ENCODE peak calls at places on chromosomes 4 and X, in nine cellular contexts. J is IMR-90; M is uterus; B is adrenal gland; X is NB4; R is HFF-Myc; O is LNCaP clone FGC; Q is CD4-positive, CD25-positive, alpha-beta regulatory T cell; C is SK-N-SH. T is an unnamed sample.

GRCh38 chrX:39577976-39578962 is 519.5 kb downstream of the BCOR start:
- DNase-seq in X (peak), B (no peak), O (no peak), Q (peak), C (no peak), J (no peak), R (no peak), M (peak), T (no peak)

GRCh38 chr4:158250321-158250720 is 40.0 kb downstream of the TMEM144 start:
- DNase-seq in R (no peak), C (no peak), M (no peak), J (no peak), X (peak), O (no peak), B (peak), Q (no peak), T (no peak)

GRCh38 chr4:49032440-49033161 is 46.5 kb downstream of the CWH43 start:
- DNase-seq in O (peak), X (peak), C (peak), B (no peak), R (no peak), M (no peak), J (peak), Q (no peak), T (peak)

GRCh38 chr4:68589790-68590189 is 13.7 kb upstream of the UGT2B17 start:
- DNase-seq in O (no peak), M (no peak), X (no peak), B (no peak), Q (no peak), R (no peak), C (no peak), J (no peak), T (no peak)

GRCh38 chrX:78377186-78377585 is 49.8 kb upstream of the CYSLTR1 start:
- DNase-seq in B (no peak), R (no peak), O (no peak), J (no peak), X (no peak), Q (no peak), M (no peak), C (no peak), T (no peak)

GRCh38 chrX:140034916-140035315 is 69.6 kb upstream of the CXorf66 start:
- DNase-seq in C (peak), J (no peak), B (no peak), O (no peak), Q (no peak), M (no peak), R (no peak), X (peak), T (no peak)

GRCh38 chr4:2933566-2934076 is 29.6 kb downstream of the NOP14 start:
- DNase-seq in Q (no peak), B (no peak), M (peak), J (no peak), X (no peak), O (no peak), R (no peak), C (no peak), T (no peak)

GRCh38 chr4:126568652-126569580 is 1063.8 kb upstream of the INTU start:
- DNase-seq in J (no peak), B (no peak), X (no peak), M (no peak), C (peak), Q (no peak), R (no peak), O (no peak), T (no peak)

GRCh38 chrX:3141031-3141430 is 99.8 kb downstream of the ARSF start:
- DNase-seq in O (no peak), C (no peak), Q (no peak), X (no peak), R (no peak), B (no peak), M (no peak), J (peak), T (no peak)

GRCh38 chr4:164956766-164957643 is 20.5 kb downstream of the TRIM61 start:
- DNase-seq in X (no peak), J (peak), Q (peak), O (peak), R (peak), C (peak), B (peak), M (peak), T (peak)

GRCh38 chr4:33512397-33512796 is 2731.9 kb downstream of the ARAP2 start:
- DNase-seq in B (no peak), C (no peak), O (no peak), R (no peak), M (no peak), Q (no peak), X (peak), J (no peak), T (no peak)

GRCh38 chr4:83240379-83240875 is 44.2 kb downstream of the COQ2 start:
- DNase-seq in B (no peak), X (peak), C (no peak), O (no peak), M (no peak), J (no peak), R (no peak), Q (no peak), T (no peak)

GRCh38 chr4:158958489-158959270 is 144.2 kb upstream of the RAPGEF2 start:
- DNase-seq in B (no peak), Q (no peak), R (no peak), J (peak), M (no peak), C (no peak), X (no peak), O (no peak), T (no peak)

GRCh38 chr4:133856736-133857355 is 344.7 kb downstream of the PABPC4L start:
- DNase-seq in R (no peak), O (no peak), J (peak), B (no peak), C (no peak), X (no peak), Q (no peak), M (no peak), T (no peak)

GRCh38 chr4:54717694-54718093 is 59.9 kb downstream of the KIT start:
- DNase-seq in O (no peak), C (no peak), J (no peak), X (no peak), R (no peak), Q (no peak), M (no peak), B (no peak), T (no peak)

GRCh38 chr4:115844180-115844579 is 730.8 kb upstream of the NDST4 start:
- DNase-seq in X (no peak), R (no peak), M (no peak), B (no peak), Q (no peak), J (no peak), C (no peak), O (peak), T (no peak)

GRCh38 chrX:129144172-129145038 is 378.9 kb downstream of the SMARCA1 start:
- DNase-seq in C (no peak), B (no peak), R (no peak), X (no peak), M (no peak), J (no peak), O (no peak), Q (no peak), T (no peak)

GRCh38 chrX:145190801-145191389 is 56.4 kb upstream of the SPANXN1 start:
- DNase-seq in B (no peak), J (no peak), Q (no peak), C (peak), M (no peak), X (peak), O (no peak), R (no peak), T (peak)

GRCh38 chr4:10259976-10260375 is 143.4 kb upstream of the WDR1 start:
- DNase-seq in X (no peak), R (no peak), M (no peak), C (no peak), Q (no peak), O (no peak), J (no peak), B (no peak), T (no peak)

GRCh38 chr4:6184169-6184568 is 16.2 kb downstream of the JAKMIP1 start:
- DNase-seq in R (no peak), J (no peak), X (no peak), C (no peak), M (no peak), O (no peak), Q (no peak), B (no peak), T (no peak)

GRCh38 chrX:13250831-13251612 is 68.8 kb downstream of the ATXN3L start:
- DNase-seq in X (peak), J (peak), C (no peak), B (peak), O (no peak), Q (no peak), R (peak), M (peak), T (no peak)

GRCh38 chr4:17786567-17786966 is 5.1 kb upstream of the FAM184B start:
- DNase-seq in M (no peak), X (peak), R (no peak), C (no peak), O (no peak), J (peak), B (no peak), Q (no peak), T (no peak)

GRCh38 chr4:185020863-185021761 is 2.8 kb downstream of the HELT start:
- DNase-seq in J (no peak), R (no peak), C (no peak), Q (no peak), X (no peak), M (no peak), O (no peak), B (no peak), T (no peak)

GRCh38 chr4:185019451-185020292 is 1.4 kb downstream of the HELT start:
- DNase-seq in R (no peak), Q (no peak), O (no peak), X (no peak), B (no peak), J (no peak), M (no peak), C (peak), T (no peak)

GRCh38 chr4:185018834-185019450 is 652 bp downstream of the HELT start:
- DNase-seq in M (no peak), Q (no peak), R (no peak), J (no peak), X (no peak), B (no peak), C (peak), O (no peak), T (no peak)

GRCh38 chr4:185017964-185018772 is at the start of gene HELT:
- DNase-seq in O (no peak), B (no peak), C (no peak), J (no peak), Q (no peak), M (no peak), X (no peak), R (no peak), T (no peak)

DNA sequence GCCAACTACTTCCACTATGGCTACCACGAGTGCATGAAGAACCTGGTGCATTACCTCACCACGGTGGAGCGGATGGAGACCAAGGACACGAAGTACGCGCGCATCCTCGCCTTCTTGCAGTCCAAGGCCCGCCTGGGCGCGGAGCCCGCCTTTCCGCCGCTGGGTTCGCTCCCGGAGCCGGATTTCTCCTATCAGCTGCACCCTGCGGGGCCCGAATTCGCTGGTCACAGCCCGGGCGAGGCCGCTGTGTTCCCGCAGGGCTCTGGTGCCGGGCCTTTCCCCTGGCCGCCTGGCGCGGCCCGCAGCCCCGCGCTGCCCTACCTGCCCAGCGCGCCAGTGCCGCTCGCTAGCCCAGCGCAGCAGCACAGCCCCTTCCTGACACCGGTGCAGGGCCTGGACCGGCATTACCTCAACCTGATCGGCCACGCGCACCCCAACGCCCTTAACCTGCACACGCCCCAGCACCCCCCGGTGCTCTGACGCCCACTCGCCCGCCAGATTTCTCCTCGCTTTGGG is 2.1 kb downstream of the HELT start:
- DNase-seq in M (no peak), C (peak), Q (no peak), R (no peak), X (no peak), B (peak), J (no peak), O (no peak), T (peak)
- H3K4me3 ChIP-seq in M (no peak), C (no peak), Q (no peak), R (no peak), X (no peak), B (no peak), J (no peak), O (no peak), T (peak)

GRCh38 chrX:23907496-23908218 is at the start of the genes APOO and CXorf58:
- DNase-seq in B (peak), R (no peak), J (peak), Q (peak), C (peak), M (peak), X (peak), O (peak), T (peak)

GRCh38 chrX:23911436-23911835 is 3.6 kb downstream of the CXorf58 start:
- DNase-seq in B (no peak), C (no peak), J (no peak), M (no peak), R (no peak), O (no peak), X (peak), Q (no peak), T (no peak)

GRCh38 chrX:23904096-23904495 is 3.6 kb downstream of the APOO start:
- DNase-seq in X (no peak), Q (no peak), R (no peak), J (peak), O (no peak), M (no peak), B (no peak), C (no peak), T (no peak)

GRCh38 chrX:23907106-23907495 is 637 bp downstream of the APOO start:
- DNase-seq in J (no peak), C (no peak), X (peak), B (no peak), O (no peak), M (no peak), Q (no peak), R (no peak), T (no peak)

GRCh38 chrX:23908219-23909003 is 605 bp downstream of the CXorf58 start:
- DNase-seq in C (no peak), R (no peak), O (no peak), Q (no peak), M (no peak), J (no peak), B (no peak), X (no peak), T (no peak)
- H3K4me3 ChIP-seq in C (peak), R (peak), O (peak), Q (peak), M (no peak), J (peak), B (no peak), X (peak), T (peak)

GRCh38 chrX:150663061-150663460 is 30.1 kb upstream of the MTMR1 start:
- DNase-seq in B (no peak), X (no peak), M (no peak), R (no peak), J (no peak), C (peak), Q (no peak), O (no peak), T (no peak)
- H3K4me3 ChIP-seq in B (no peak), X (no peak), M (no peak), R (no peak), J (no peak), C (no peak), Q (no peak), O (no peak), T (no peak)

GRCh38 chr4:99834569-99834968 is 17.9 kb downstream of the DAPP1 start:
- DNase-seq in O (no peak), Q (no peak), B (no peak), C (no peak), X (no peak), R (no peak), M (no peak), J (no peak), T (no peak)
- H3K4me3 ChIP-seq in O (no peak), Q (no peak), B (no peak), C (no peak), X (no peak), R (no peak), M (no peak), J (no peak), T (no peak)

GRCh38 chr4:113565702-113566012 is 195.9 kb downstream of the CAMK2D start:
- DNase-seq in Q (no peak), B (no peak), C (no peak), O (no peak), X (no peak), M (no peak), R (no peak), J (no peak), T (no peak)

GRCh38 chr4:113566015-113566795 is 195.3 kb downstream of the CAMK2D start:
- DNase-seq in R (no peak), B (no peak), J (no peak), X (no peak), Q (no peak), O (no peak), C (no peak), M (no peak), T (no peak)

GRCh38 chr4:113561758-113562157 is 199.8 kb downstream of the CAMK2D start:
- DNase-seq in C (no peak), Q (no peak), J (no peak), R (no peak), X (no peak), O (peak), M (no peak), B (no peak), T (no peak)

GRCh38 chr4:113563691-113564378 is 197.7 kb downstream of the CAMK2D start:
- DNase-seq in B (no peak), X (no peak), R (no peak), Q (no peak), C (no peak), O (no peak), M (no peak), J (no peak), T (no peak)

GRCh38 chr4:113564493-113564892 is 197.0 kb downstream of the CAMK2D start:
- DNase-seq in X (peak), M (no peak), B (no peak), Q (no peak), C (no peak), J (no peak), R (no peak), O (no peak), T (no peak)
- H3K4me3 ChIP-seq in X (no peak), M (no peak), B (no peak), Q (peak), C (no peak), J (no peak), R (no peak), O (no peak), T (no peak)

GRCh38 chr4:67054901-67055300 is 490.4 kb downstream of the CENPC start:
- DNase-seq in Q (no peak), C (no peak), O (no peak), X (no peak), R (no peak), B (no peak), J (no peak), M (no peak), T (no peak)
- H3K4me3 ChIP-seq in Q (no peak), C (no peak), O (no peak), X (no peak), R (no peak), B (no peak), J (no peak), M (no peak), T (no peak)

GRCh38 chrX:94576367-94577004 is 902.5 kb downstream of the FAM133A start:
- DNase-seq in J (no peak), M (no peak), X (peak), B (no peak), C (peak), O (no peak), R (no peak), Q (no peak), T (no peak)
- H3K4me3 ChIP-seq in J (no peak), M (no peak), X (no peak), B (no peak), C (no peak), O (no peak), R (no peak), Q (no peak), T (no peak)

GRCh38 chr4:71356924-71357663 is 18.3 kb downstream of the SLC4A4 start:
- DNase-seq in R (no peak), O (no peak), Q (no peak), B (no peak), C (no peak), X (no peak), J (no peak), M (no peak), T (no peak)

GRCh38 chr4:71355045-71355444 is 16.2 kb downstream of the SLC4A4 start:
- DNase-seq in Q (no peak), R (no peak), M (no peak), B (no peak), C (no peak), J (no peak), X (no peak), O (no peak), T (no peak)

GRCh38 chr4:71361476-71361875 is 22.7 kb downstream of the SLC4A4 start:
- DNase-seq in X (no peak), C (no peak), O (no peak), Q (no peak), R (no peak), B (no peak), M (no peak), J (no peak), T (no peak)

GRCh38 chr4:71355971-71356370 is 17.2 kb downstream of the SLC4A4 start:
- DNase-seq in M (no peak), O (no peak), J (no peak), C (no peak), Q (no peak), B (no peak), R (no peak), X (no peak), T (no peak)

GRCh38 chr4:71360844-71361243 is 22.0 kb downstream of the SLC4A4 start:
- DNase-seq in C (no peak), O (no peak), M (no peak), X (no peak), Q (no peak), R (no peak), J (no peak), B (no peak), T (no peak)
- H3K4me3 ChIP-seq in C (no peak), O (no peak), M (no peak), X (no peak), Q (no peak), R (no peak), J (no peak), B (no peak), T (no peak)

DNA sequence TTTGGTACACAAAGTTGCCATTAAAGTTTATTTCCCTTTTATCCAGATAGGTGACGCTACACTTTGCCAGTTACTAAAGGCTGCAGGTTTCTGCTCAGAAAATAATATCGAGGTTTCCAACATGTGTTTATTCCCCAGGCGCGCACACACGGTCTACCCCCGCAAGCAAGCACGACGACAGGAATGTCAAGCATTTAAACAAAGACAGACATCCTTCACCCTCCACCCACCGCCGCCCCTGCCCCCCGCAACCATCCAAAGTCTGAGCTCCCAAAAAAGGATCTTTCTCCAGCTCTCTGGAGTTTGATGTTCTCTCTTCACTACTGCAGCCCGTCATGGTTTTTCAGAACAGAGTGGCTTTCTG is 1.3 kb upstream of the PCDH7 start:
- DNase-seq in M (no peak), X (no peak), O (no peak), B (no peak), R (no peak), J (peak), C (peak), Q (no peak), T (peak)
- H3K4me3 ChIP-seq in M (peak), X (no peak), O (no peak), B (no peak), R (peak), J (peak), C (peak), Q (no peak), T (peak)

DNA sequence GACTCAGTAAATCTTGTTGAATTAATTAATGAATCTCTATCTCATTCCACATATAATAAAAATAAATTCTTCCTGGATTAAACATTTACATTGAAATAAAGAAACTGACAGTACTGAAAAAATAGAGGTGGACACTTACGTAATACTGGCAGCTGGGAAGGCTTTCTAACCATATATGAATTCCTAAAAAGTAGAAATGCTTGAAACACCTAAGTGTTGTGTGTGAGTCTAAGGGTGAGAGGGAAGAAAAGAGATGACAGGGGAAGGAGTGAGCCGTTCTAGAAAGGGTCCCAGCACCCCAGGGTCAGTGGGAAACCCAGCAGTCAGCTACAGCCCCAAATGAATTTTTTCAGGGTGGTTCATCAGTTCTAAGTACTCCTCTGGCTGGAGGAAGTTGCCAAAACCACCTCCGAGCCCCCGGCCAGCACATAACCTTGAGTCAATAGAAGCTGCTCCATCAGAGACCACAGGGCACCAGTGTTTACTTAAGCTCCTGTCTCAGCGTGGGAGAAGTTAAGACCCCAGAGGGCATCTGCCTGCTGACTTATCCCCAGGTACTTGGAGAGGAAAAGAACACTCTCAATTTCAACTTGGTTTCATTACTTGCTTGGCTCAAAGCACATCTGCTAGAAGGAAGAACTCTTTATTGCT is 18.3 kb downstream of the GAB3 start:
- DNase-seq in R (no peak), J (peak), M (no peak), O (no peak), B (no peak), Q (no peak), C (no peak), X (peak), T (peak)
- H3K4me3 ChIP-seq in R (no peak), J (no peak), M (no peak), O (no peak), B (no peak), Q (no peak), C (no peak), X (peak), T (no peak)